ENCODE peak calls at places on chromosome 11, in nine cellular contexts. X, O, L, K, T, B, Q, G and D are unnamed samples.

GRCh38 chr11:8092587-8093424 is 11.8 kb downstream of the TUB start:
- DNase-seq in T (peak; percentile 48), O (peak; percentile 76), L (peak; percentile 68), K (peak; percentile 92), X (peak; percentile 46), G (peak; percentile 77), Q (peak; percentile 56), B (peak; percentile 78), D (no peak)

GRCh38 chr11:131771471-131771870 is 401.1 kb downstream of the NTM start:
- DNase-seq in B (no peak), K (no peak), G (no peak), L (no peak), Q (no peak), X (no peak), T (no peak), O (no peak), D (no peak)

GRCh38 chr11:2537896-2538855 is 93.4 kb downstream of the KCNQ1 start:
- DNase-seq in K (no peak), T (no peak), L (no peak), X (no peak), O (no peak), G (no peak), Q (no peak), B (no peak), D (no peak)

GRCh38 chr11:92227954-92228935 is 3.6 kb downstream of the FAT3 start:
- DNase-seq in X (no peak), L (no peak), Q (no peak), K (peak; percentile 46), B (no peak), O (no peak), G (peak; percentile 13), T (no peak), D (no peak)

GRCh38 chr11:83118814-83119213 is 38.1 kb upstream of the PCF11 start:
- DNase-seq in K (no peak), Q (no peak), B (no peak), G (no peak), X (no peak), T (no peak), O (no peak), L (no peak), D (no peak)

GRCh38 chr11:61002598-61002997 is 31.1 kb downstream of the CD6 start:
- DNase-seq in K (no peak), X (no peak), T (no peak), O (no peak), G (no peak), Q (no peak), L (no peak), B (no peak), D (no peak)

GRCh38 chr11:18265949-18266348 is at the start of gene SAA1:
- DNase-seq in L (no peak), T (no peak), K (no peak), Q (no peak), X (no peak), O (no peak), G (no peak), B (no peak), D (no peak)

GRCh38 chr11:66891849-66892660 is 35.2 kb downstream of the LRFN4 start:
- DNase-seq in X (peak; percentile 96), Q (peak; percentile 96), T (no peak), G (no peak), B (peak; percentile 52), K (peak; percentile 96), O (peak; percentile 99), L (peak; percentile 47), D (no peak)

GRCh38 chr11:75263944-75264349 is 23.4 kb downstream of the TPBGL start:
- DNase-seq in G (peak; percentile 1), T (no peak), X (no peak), B (no peak), K (no peak), O (peak; percentile 38), L (no peak), Q (no peak), D (no peak)

GRCh38 chr11:60221706-60222105 is 21.2 kb downstream of the MS4A4E start:
- DNase-seq in K (no peak), L (no peak), B (no peak), O (no peak), Q (no peak), T (no peak), G (no peak), X (no peak), D (no peak)

GRCh38 chr11:12756101-12756500 is 81.9 kb downstream of the TEAD1 start:
- DNase-seq in B (no peak), X (no peak), O (no peak), L (no peak), K (no peak), T (no peak), G (no peak), Q (no peak), D (no peak)

GRCh38 chr11:68960299-68961071 is 20.3 kb downstream of the MRGPRD start:
- DNase-seq in X (no peak), G (no peak), O (no peak), T (no peak), K (no peak), L (no peak), Q (no peak), B (no peak), D (no peak)

GRCh38 chr11:125959931-125960330 is 14.1 kb downstream of the VSIG10L2 start:
- DNase-seq in K (no peak), L (no peak), B (no peak), Q (no peak), G (no peak), X (no peak), O (no peak), T (no peak), D (no peak)

GRCh38 chr11:2792376-2793250 is 92.8 kb upstream of the KCNQ1OT1 start:
- DNase-seq in B (no peak), G (no peak), Q (no peak), L (no peak), X (no peak), T (no peak), K (no peak), O (peak; percentile 35), D (no peak)

GRCh38 chr11:91164452-91164822 is 941.6 kb upstream of the CHORDC1 start:
- DNase-seq in L (no peak), Q (no peak), B (peak; percentile 41), X (no peak), K (no peak), T (no peak), G (no peak), O (peak; percentile 56), D (no peak)

GRCh38 chr11:85811624-85812023 is 683 bp upstream of the SYTL2 start:
- DNase-seq in O (no peak), T (no peak), L (no peak), B (no peak), X (no peak), Q (no peak), G (peak; percentile 14), K (no peak), D (no peak)

GRCh38 chr11:130337281-130338089 is 22.8 kb upstream of the ZBTB44 start:
- DNase-seq in T (no peak), O (no peak), X (no peak), G (no peak), K (no peak), L (no peak), Q (no peak), B (no peak), D (no peak)

GRCh38 chr11:94525933-94526332 is 13.7 kb downstream of the C11orf97 start:
- DNase-seq in K (peak; percentile 81), G (peak; percentile 57), B (peak; percentile 82), Q (no peak), L (no peak), O (peak; percentile 48), X (no peak), T (no peak), D (peak; percentile 61)

GRCh38 chr11:8681837-8682218 is 637 bp downstream of the TRIM66 start:
- DNase-seq in T (no peak), K (no peak), X (no peak), Q (no peak), G (no peak), L (no peak), O (no peak), B (no peak), D (no peak)

GRCh38 chr11:100778386-100778785 is 91.3 kb downstream of the ARHGAP42 start:
- DNase-seq in K (no peak), L (no peak), T (no peak), X (no peak), G (no peak), Q (no peak), B (no peak), O (peak; percentile 11), D (no peak)

GRCh38 chr11:7251836-7252682 is at the start of gene SYT9:
- DNase-seq in Q (no peak), B (peak; percentile 0), L (peak; percentile 63), X (no peak), G (peak; percentile 93), K (peak; percentile 46), O (peak; percentile 66), T (no peak), D (no peak)

DNA sequence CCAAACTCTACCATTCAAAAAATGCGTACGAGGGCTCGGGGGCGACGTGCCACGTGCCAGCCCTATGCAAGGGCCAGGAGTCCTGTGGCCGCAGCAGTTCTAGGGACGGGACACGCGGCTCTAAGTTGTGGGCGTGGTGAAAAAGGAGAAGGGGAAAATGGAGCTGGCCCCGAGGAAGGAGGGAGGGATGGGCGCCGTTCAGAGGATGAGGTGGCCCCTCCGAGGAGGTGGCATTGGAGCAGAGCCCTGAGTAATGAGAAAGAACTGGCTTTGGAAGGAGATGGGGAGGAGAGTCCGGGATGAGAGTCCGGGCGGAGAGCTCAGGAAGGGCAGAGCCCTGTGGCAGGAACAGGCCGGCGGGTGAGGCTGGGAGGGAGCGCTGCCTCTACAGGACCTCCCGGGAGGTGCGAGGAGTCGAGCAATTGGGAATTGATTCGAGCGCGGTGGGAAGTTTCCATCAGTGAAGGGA is 21.0 kb downstream of the OTUB1 start:
- DNase-seq in Q (no peak), O (peak; percentile 56), K (peak; percentile 82), G (peak; percentile 70), B (peak; percentile 52), L (no peak), X (no peak), T (no peak), D (no peak)
- TF ChIP-seq EZH2 in Q (no peak), O (no peak), K (no peak), G (no peak), B (no peak), L (no peak), X (no peak), T (no peak), D (no peak)

GRCh38 chr11:70812472-70812871 is 414.1 kb downstream of the CTTN start:
- DNase-seq in K (no peak), L (no peak), T (no peak), Q (no peak), G (no peak), B (no peak), X (no peak), O (no peak), D (no peak)
- H3K9me3 ChIP-seq in K (no peaks in the 10 kb centered on the region), L (no peaks in the 10 kb centered on the region), T (no peaks in the 10 kb centered on the region), Q (no peaks in the 10 kb centered on the region), G (no peaks in the 10 kb centered on the region), B (no peaks in the 10 kb centered on the region), X (peaks cover 13% of the 10 kb centered on the region), O (no peaks in the 10 kb centered on the region), D (no peaks in the 10 kb centered on the region)

GRCh38 chr11:76266269-76266668 is 60.0 kb upstream of the WNT11 start:
- DNase-seq in O (peak; percentile 96), X (peak; percentile 26), G (no peak), Q (peak; percentile 10), B (no peak), T (no peak), L (no peak), K (peak; percentile 93), D (no peak)
- H3K27ac ChIP-seq in O (peak overlapping the region; percentile 50), X (peak overlapping the region; percentile 62), G (no peak overlapping the region), Q (no peak overlapping the region), B (no peak overlapping the region), T (no peak overlapping the region), L (no peak overlapping the region), K (peak overlapping the region; percentile 91), D (no peak overlapping the region)

GRCh38 chr11:112962854-112963367 is 1.7 kb downstream of the NCAM1 start:
- DNase-seq in L (no peak), B (peak; percentile 65), T (no peak), O (no peak), Q (no peak), X (no peak), G (peak; percentile 84), K (peak; percentile 47), D (no peak)
- TF ChIP-seq EZH2 in L (no peak), B (no peak), T (no peak), O (no peak), Q (no peak), X (no peak), G (no peak), K (no peak), D (no peak)